ENCODE peak calls at places on chromosomes 11 and 22, in nine cellular contexts. One of them, this sample, is unnamed.

GRCh38 chr11:116502641-116503061 is 270.1 kb downstream of the BUD13 start:
- DNase-seq in CD4-positive, alpha-beta T cell: no peak
- DNase-seq in right lobe of liver: peak
- DNase-seq in lower leg skin: peak
- DNase-seq in tibial artery: no peak
- DNase-seq in fibroblast of pulmonary artery: no peak
- DNase-seq in left ventricle myocardium inferior: peak
- DNase-seq in prostate gland: no peak
- DNase-seq in fibroblast of the aortic adventitia: no peak
- DNase-seq in this sample: no peak

GRCh38 chr11:111736621-111737055 is 29.6 kb downstream of the PPP2R1B start:
- DNase-seq in CD4-positive, alpha-beta T cell: no peak
- DNase-seq in lower leg skin: no peak
- DNase-seq in tibial artery: no peak
- DNase-seq in left ventricle myocardium inferior: no peak
- DNase-seq in right lobe of liver: no peak
- DNase-seq in fibroblast of pulmonary artery: no peak
- DNase-seq in prostate gland: no peak
- DNase-seq in fibroblast of the aortic adventitia: peak
- DNase-seq in this sample: no peak

GRCh38 chr11:83257638-83258229 is 28.4 kb downstream of the CCDC90B start:
- DNase-seq in lower leg skin: no peak
- DNase-seq in fibroblast of pulmonary artery: peak
- DNase-seq in tibial artery: no peak
- DNase-seq in prostate gland: no peak
- DNase-seq in right lobe of liver: no peak
- DNase-seq in CD4-positive, alpha-beta T cell: no peak
- DNase-seq in left ventricle myocardium inferior: no peak
- DNase-seq in fibroblast of the aortic adventitia: peak
- DNase-seq in this sample: peak

GRCh38 chr11:10379871-10380568 is 75.0 kb upstream of the AMPD3 start:
- DNase-seq in fibroblast of the aortic adventitia: peak
- DNase-seq in tibial artery: no peak
- DNase-seq in lower leg skin: no peak
- DNase-seq in fibroblast of pulmonary artery: peak
- DNase-seq in CD4-positive, alpha-beta T cell: no peak
- DNase-seq in prostate gland: no peak
- DNase-seq in right lobe of liver: no peak
- DNase-seq in left ventricle myocardium inferior: no peak
- DNase-seq in this sample: peak

GRCh38 chr11:24496728-24497396 is at the start of gene LUZP2:
- DNase-seq in left ventricle myocardium inferior: no peak
- DNase-seq in CD4-positive, alpha-beta T cell: no peak
- DNase-seq in fibroblast of pulmonary artery: peak
- DNase-seq in fibroblast of the aortic adventitia: peak
- DNase-seq in right lobe of liver: no peak
- DNase-seq in tibial artery: peak
- DNase-seq in prostate gland: peak
- DNase-seq in lower leg skin: no peak
- DNase-seq in this sample: peak

GRCh38 chr22:23183107-23183698 is 2.9 kb downstream of the BCR start:
- DNase-seq in fibroblast of the aortic adventitia: peak
- DNase-seq in lower leg skin: no peak
- DNase-seq in fibroblast of pulmonary artery: peak
- DNase-seq in prostate gland: peak
- DNase-seq in left ventricle myocardium inferior: peak
- DNase-seq in right lobe of liver: no peak
- DNase-seq in CD4-positive, alpha-beta T cell: no peak
- DNase-seq in tibial artery: peak
- DNase-seq in this sample: peak

GRCh38 chr11:130049260-130049659 is 20.4 kb upstream of the APLP2 start:
- DNase-seq in fibroblast of pulmonary artery: no peak
- DNase-seq in lower leg skin: no peak
- DNase-seq in tibial artery: peak
- DNase-seq in right lobe of liver: no peak
- DNase-seq in left ventricle myocardium inferior: no peak
- DNase-seq in prostate gland: no peak
- DNase-seq in CD4-positive, alpha-beta T cell: no peak
- DNase-seq in fibroblast of the aortic adventitia: peak
- DNase-seq in this sample: peak

GRCh38 chr22:25370322-25370721 is 150.9 kb downstream of the CRYBB2 start:
- DNase-seq in tibial artery: no peak
- DNase-seq in lower leg skin: no peak
- DNase-seq in fibroblast of pulmonary artery: no peak
- DNase-seq in CD4-positive, alpha-beta T cell: no peak
- DNase-seq in left ventricle myocardium inferior: no peak
- DNase-seq in right lobe of liver: no peak
- DNase-seq in prostate gland: no peak
- DNase-seq in fibroblast of the aortic adventitia: no peak
- DNase-seq in this sample: no peak

GRCh38 chr22:43228330-43228729 is 41.4 kb upstream of the TTLL12 start:
- DNase-seq in right lobe of liver: no peak
- DNase-seq in left ventricle myocardium inferior: no peak
- DNase-seq in prostate gland: no peak
- DNase-seq in lower leg skin: no peak
- DNase-seq in CD4-positive, alpha-beta T cell: no peak
- DNase-seq in fibroblast of pulmonary artery: peak
- DNase-seq in fibroblast of the aortic adventitia: peak
- DNase-seq in tibial artery: no peak
- DNase-seq in this sample: peak

GRCh38 chr22:49077036-49077393 is 750.7 kb downstream of the BRD1 start:
- DNase-seq in fibroblast of the aortic adventitia: no peak
- DNase-seq in left ventricle myocardium inferior: no peak
- DNase-seq in lower leg skin: no peak
- DNase-seq in prostate gland: no peak
- DNase-seq in tibial artery: no peak
- DNase-seq in right lobe of liver: no peak
- DNase-seq in fibroblast of pulmonary artery: no peak
- DNase-seq in CD4-positive, alpha-beta T cell: no peak
- DNase-seq in this sample: no peak

GRCh38 chr22:30970356-30970746 is 1.3 kb downstream of the TUG1 start:
- DNase-seq in tibial artery: no peak
- DNase-seq in prostate gland: no peak
- DNase-seq in right lobe of liver: no peak
- DNase-seq in CD4-positive, alpha-beta T cell: no peak
- DNase-seq in fibroblast of the aortic adventitia: no peak
- DNase-seq in lower leg skin: no peak
- DNase-seq in left ventricle myocardium inferior: no peak
- DNase-seq in fibroblast of pulmonary artery: no peak
- DNase-seq in this sample: no peak

GRCh38 chr11:18775492-18776292 is 15.9 kb downstream of the PTPN5 start:
- DNase-seq in right lobe of liver: peak
- DNase-seq in fibroblast of pulmonary artery: peak
- DNase-seq in tibial artery: no peak
- DNase-seq in CD4-positive, alpha-beta T cell: peak
- DNase-seq in lower leg skin: no peak
- DNase-seq in prostate gland: peak
- DNase-seq in left ventricle myocardium inferior: peak
- DNase-seq in fibroblast of the aortic adventitia: peak
- DNase-seq in this sample: peak

DNA sequence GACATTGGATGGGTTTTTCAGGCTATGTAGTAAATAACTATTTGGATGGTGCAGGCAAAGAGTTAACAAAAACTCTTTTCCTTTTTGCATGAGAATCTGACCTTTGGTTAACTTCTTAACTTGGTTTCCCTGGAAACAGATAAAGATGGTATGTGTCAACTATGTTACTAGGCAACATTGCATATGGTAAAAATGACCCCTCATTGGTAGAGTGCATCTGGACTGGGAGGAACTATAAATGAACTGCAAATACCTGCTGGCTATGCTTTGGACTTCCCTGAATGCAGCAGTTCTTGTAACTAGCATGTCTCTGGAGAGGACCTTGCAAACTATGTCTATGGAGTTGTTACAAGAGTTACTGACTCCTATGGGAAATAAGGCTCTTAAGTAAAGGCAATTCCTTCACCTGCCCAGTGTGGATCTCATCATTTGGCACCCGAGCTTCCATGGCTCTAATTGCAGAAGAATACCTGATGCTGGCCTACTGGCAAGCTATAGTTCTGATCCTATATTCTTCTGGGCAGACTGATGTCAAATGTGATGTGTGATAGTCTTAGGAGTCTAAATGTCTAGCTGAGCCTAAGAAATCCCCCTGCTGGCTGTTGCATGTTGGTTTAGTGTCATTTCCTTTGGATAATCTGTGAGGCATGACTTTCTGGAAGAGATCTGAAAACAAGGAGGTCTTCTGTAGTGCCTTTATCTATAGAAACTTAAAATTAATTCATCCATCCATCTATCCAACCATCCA is 126.7 kb upstream of the MTMR2 start:
- DNase-seq in lower leg skin: no peak
- DNase-seq in tibial artery: no peak
- DNase-seq in CD4-positive, alpha-beta T cell: no peak
- DNase-seq in fibroblast of the aortic adventitia: peak
- DNase-seq in left ventricle myocardium inferior: no peak
- DNase-seq in right lobe of liver: no peak
- DNase-seq in prostate gland: no peak
- DNase-seq in fibroblast of pulmonary artery: peak
- DNase-seq in this sample: peak
- TF ChIP-seq CTCF in lower leg skin: no peak
- TF ChIP-seq CTCF in tibial artery: no peak
- TF ChIP-seq CTCF in CD4-positive, alpha-beta T cell: no peak
- TF ChIP-seq CTCF in fibroblast of the aortic adventitia: peak
- TF ChIP-seq CTCF in left ventricle myocardium inferior: no peak
- TF ChIP-seq CTCF in right lobe of liver: no peak
- TF ChIP-seq CTCF in prostate gland: no peak
- TF ChIP-seq CTCF in fibroblast of pulmonary artery: peak
- TF ChIP-seq CTCF in this sample: peak

GRCh38 chr11:12930850-12931249 is 78.3 kb upstream of the RASSF10 start:
- DNase-seq in fibroblast of pulmonary artery: peak
- DNase-seq in tibial artery: no peak
- DNase-seq in right lobe of liver: no peak
- DNase-seq in left ventricle myocardium inferior: no peak
- DNase-seq in lower leg skin: no peak
- DNase-seq in prostate gland: no peak
- DNase-seq in fibroblast of the aortic adventitia: peak
- DNase-seq in CD4-positive, alpha-beta T cell: no peak
- DNase-seq in this sample: peak

GRCh38 chr11:12936200-12936599 is 72.9 kb upstream of the RASSF10 start:
- DNase-seq in lower leg skin: no peak
- DNase-seq in prostate gland: no peak
- DNase-seq in tibial artery: no peak
- DNase-seq in CD4-positive, alpha-beta T cell: no peak
- DNase-seq in left ventricle myocardium inferior: no peak
- DNase-seq in fibroblast of pulmonary artery: no peak
- DNase-seq in right lobe of liver: no peak
- DNase-seq in fibroblast of the aortic adventitia: no peak
- DNase-seq in this sample: no peak

GRCh38 chr11:12932485-12932884 is 76.6 kb upstream of the RASSF10 start:
- DNase-seq in CD4-positive, alpha-beta T cell: no peak
- DNase-seq in lower leg skin: no peak
- DNase-seq in fibroblast of pulmonary artery: no peak
- DNase-seq in right lobe of liver: no peak
- DNase-seq in fibroblast of the aortic adventitia: no peak
- DNase-seq in tibial artery: no peak
- DNase-seq in prostate gland: no peak
- DNase-seq in left ventricle myocardium inferior: no peak
- DNase-seq in this sample: no peak
- TF ChIP-seq CTCF in CD4-positive, alpha-beta T cell: no peak
- TF ChIP-seq CTCF in lower leg skin: no peak
- TF ChIP-seq CTCF in fibroblast of pulmonary artery: no peak
- TF ChIP-seq CTCF in right lobe of liver: no peak
- TF ChIP-seq CTCF in fibroblast of the aortic adventitia: no peak
- TF ChIP-seq CTCF in tibial artery: no peak
- TF ChIP-seq CTCF in prostate gland: no peak
- TF ChIP-seq CTCF in left ventricle myocardium inferior: no peak
- TF ChIP-seq CTCF in this sample: no peak

DNA sequence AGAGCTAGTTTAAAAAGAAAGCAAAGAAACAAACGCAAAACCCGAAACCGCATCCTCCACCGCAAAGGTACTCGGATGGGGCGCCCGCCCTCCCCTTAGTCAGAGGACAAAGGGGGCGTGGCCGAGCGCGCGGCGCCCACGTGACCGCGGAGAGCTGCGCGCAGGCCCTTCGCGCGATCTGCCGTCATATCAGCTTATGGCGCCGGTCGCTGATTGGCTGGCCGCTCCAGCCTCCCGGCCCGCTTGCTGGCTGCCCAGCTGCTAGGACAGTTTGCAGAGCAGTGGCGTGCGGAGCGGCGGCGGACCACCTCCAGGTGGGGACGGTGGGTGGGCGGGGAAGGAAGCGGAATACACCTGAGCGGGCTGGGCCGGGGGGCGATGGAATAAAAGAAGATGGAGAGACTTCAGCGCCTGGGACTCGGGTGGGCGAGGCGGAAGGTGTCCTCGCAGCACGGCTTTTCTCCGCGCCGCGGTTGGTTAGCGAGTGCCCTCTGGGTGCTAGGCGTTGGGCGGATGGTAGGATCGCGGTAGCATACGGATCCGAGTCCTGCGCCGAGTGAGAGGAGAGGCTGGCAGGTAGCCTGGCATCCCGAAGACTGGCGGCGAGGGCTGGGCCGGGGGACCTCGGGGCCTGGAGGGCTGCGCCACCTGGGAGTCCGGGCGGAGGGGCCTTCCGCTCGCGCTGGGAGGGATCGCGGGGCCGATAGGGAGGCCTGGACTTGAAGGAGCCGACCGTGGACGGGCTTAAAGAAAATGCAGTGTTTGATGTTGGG is at the start of gene SC5D:
- DNase-seq in right lobe of liver: peak
- DNase-seq in lower leg skin: peak
- DNase-seq in CD4-positive, alpha-beta T cell: peak
- DNase-seq in tibial artery: peak
- DNase-seq in fibroblast of pulmonary artery: peak
- DNase-seq in left ventricle myocardium inferior: peak
- DNase-seq in prostate gland: peak
- DNase-seq in fibroblast of the aortic adventitia: peak
- DNase-seq in this sample: peak
- TF ChIP-seq CTCF in right lobe of liver: peak
- TF ChIP-seq CTCF in lower leg skin: no peak
- TF ChIP-seq CTCF in CD4-positive, alpha-beta T cell: no peak
- TF ChIP-seq CTCF in tibial artery: no peak
- TF ChIP-seq CTCF in fibroblast of pulmonary artery: no peak
- TF ChIP-seq CTCF in left ventricle myocardium inferior: no peak
- TF ChIP-seq CTCF in prostate gland: peak
- TF ChIP-seq CTCF in fibroblast of the aortic adventitia: no peak
- TF ChIP-seq CTCF in this sample: peak

DNA sequence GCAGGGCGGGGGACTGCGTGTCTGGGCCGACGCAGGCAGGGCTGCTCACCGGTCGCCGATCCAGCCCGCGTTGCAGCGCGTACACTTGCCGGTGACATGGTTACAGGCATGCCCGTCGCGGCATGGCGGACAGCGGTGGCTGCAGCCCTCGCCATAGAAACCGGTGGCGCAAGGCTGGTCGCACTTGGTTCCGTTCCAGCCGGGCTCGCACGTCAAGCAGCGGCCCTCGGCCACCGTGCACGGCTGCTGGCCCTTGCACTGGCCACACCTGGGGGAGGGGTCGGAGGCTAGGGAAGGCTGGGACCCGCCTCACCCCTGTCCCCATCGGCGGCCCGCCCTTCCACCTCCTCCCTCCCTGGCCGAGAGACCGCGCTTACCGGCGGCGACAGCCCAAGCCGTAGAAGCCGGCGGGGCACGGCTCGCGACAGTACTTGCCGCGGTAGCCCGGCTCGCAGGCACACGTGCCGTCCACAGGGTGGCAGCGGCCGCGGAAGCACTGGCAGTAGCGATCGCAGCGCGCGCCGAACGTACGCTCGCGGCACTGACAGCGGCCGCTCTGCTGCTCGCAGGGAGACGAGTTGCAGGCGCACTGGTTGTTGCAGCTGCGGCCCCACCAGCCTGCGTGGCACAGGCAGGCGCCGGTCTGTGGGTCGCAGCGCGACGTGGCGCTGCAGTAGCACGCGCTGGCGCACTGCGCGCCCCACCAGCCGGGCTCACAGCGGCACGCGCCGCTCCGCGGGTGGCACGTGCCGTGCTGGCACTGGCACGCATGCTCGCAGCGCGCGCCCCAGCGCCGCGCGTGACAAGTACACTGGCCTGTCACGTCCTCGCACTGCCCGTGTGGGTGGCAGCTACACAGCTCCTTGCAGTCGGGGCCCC is 6.7 kb downstream of the SCARF2 start:
- DNase-seq in right lobe of liver: no peak
- DNase-seq in tibial artery: no peak
- DNase-seq in fibroblast of the aortic adventitia: no peak
- DNase-seq in lower leg skin: peak
- DNase-seq in prostate gland: peak
- DNase-seq in CD4-positive, alpha-beta T cell: peak
- DNase-seq in left ventricle myocardium inferior: peak
- DNase-seq in fibroblast of pulmonary artery: no peak
- DNase-seq in this sample: no peak
- TF ChIP-seq CTCF in right lobe of liver: peak
- TF ChIP-seq CTCF in tibial artery: peak
- TF ChIP-seq CTCF in fibroblast of the aortic adventitia: no peak
- TF ChIP-seq CTCF in lower leg skin: no peak
- TF ChIP-seq CTCF in prostate gland: peak
- TF ChIP-seq CTCF in CD4-positive, alpha-beta T cell: peak
- TF ChIP-seq CTCF in left ventricle myocardium inferior: peak
- TF ChIP-seq CTCF in fibroblast of pulmonary artery: no peak
- TF ChIP-seq CTCF in this sample: no peak

This sample was measured in choroid plexus epithelial cell.